ENCODE peak calls at places on chromosomes 13 and 19, in eight cellular contexts. I, N, B, J, F, P, Y and M are unnamed samples.

GRCh38 chr19:38263696-38264485 is 482 bp upstream of the SPINT2 start:
- DNase-seq in I (peak), N (peak), B (peak), J (no peak), F (no peak), P (peak), Y (no peak), M (peak)

GRCh38 chr19:46373573-46374359 is 26.9 kb downstream of the PPP5C start:
- DNase-seq in I (peak), N (peak), B (no peak), J (no peak), F (no peak), P (no peak), Y (peak), M (peak)

GRCh38 chr19:5355076-5355475 is 14.5 kb upstream of the PTPRS start:
- DNase-seq in I (no peak), N (no peak), B (no peak), J (no peak), F (no peak), P (no peak), Y (no peak), M (no peak)

GRCh38 chr13:75137911-75138571 is 343.9 kb downstream of the TBC1D4 start:
- DNase-seq in I (no peak), N (no peak), B (no peak), J (no peak), F (no peak), P (no peak), Y (no peak), M (no peak)

GRCh38 chr19:30968210-30968609 is 381.0 kb downstream of the TSHZ3 start:
- DNase-seq in I (peak), N (no peak), B (no peak), J (no peak), F (no peak), P (no peak), Y (no peak), M (no peak)

GRCh38 chr13:31201341-31202024 is 1.7 kb downstream of the B3GLCT start:
- DNase-seq in I (no peak), N (peak), B (no peak), J (no peak), F (no peak), P (no peak), Y (no peak), M (peak)

GRCh38 chr13:113143466-113144254 is 14.8 kb upstream of the PROZ start:
- DNase-seq in I (no peak), N (no peak), B (no peak), J (no peak), F (no peak), P (no peak), Y (no peak), M (no peak)

GRCh38 chr19:12112701-12113100 is 27.4 kb downstream of the ZNF20 start:
- DNase-seq in I (no peak), N (no peak), B (no peak), J (no peak), F (no peak), P (no peak), Y (no peak), M (no peak)

GRCh38 chr13:22938576-22938975 is 242.2 kb upstream of the SGCG start:
- DNase-seq in I (no peak), N (no peak), B (no peak), J (no peak), F (no peak), P (no peak), Y (no peak), M (no peak)

GRCh38 chr19:16877581-16877980 is 11.2 kb upstream of the F2RL3 start:
- DNase-seq in I (no peak), N (peak), B (no peak), J (no peak), F (no peak), P (no peak), Y (no peak), M (no peak)

GRCh38 chr13:99086149-99086868 is 108.4 kb upstream of the DOCK9 start:
- DNase-seq in I (peak), N (peak), B (peak), J (peak), F (no peak), P (no peak), Y (peak), M (peak)

GRCh38 chr19:35533822-35534521 is 716 bp downstream of the GAPDHS start:
- DNase-seq in I (no peak), N (no peak), B (no peak), J (no peak), F (no peak), P (no peak), Y (peak), M (peak)

GRCh38 chr19:55688422-55689218 is 13.6 kb downstream of the EPN1 start:
- DNase-seq in I (no peak), N (no peak), B (no peak), J (no peak), F (no peak), P (no peak), Y (no peak), M (no peak)

GRCh38 chr13:78129850-78130249 is 211.2 kb upstream of the EDNRB start:
- DNase-seq in I (no peak), N (no peak), B (no peak), J (no peak), F (no peak), P (no peak), Y (no peak), M (no peak)

GRCh38 chr13:38897521-38897920 is 93.1 kb downstream of the STOML3 start:
- DNase-seq in I (no peak), N (no peak), B (no peak), J (no peak), F (no peak), P (no peak), Y (no peak), M (no peak)

GRCh38 chr19:18029617-18030338 is 21.8 kb downstream of the ARRDC2 start:
- DNase-seq in I (peak), N (no peak), B (no peak), J (no peak), F (no peak), P (no peak), Y (no peak), M (peak)

GRCh38 chr13:48542581-48543341 is 9.9 kb upstream of the RCBTB2 start:
- DNase-seq in I (no peak), N (peak), B (no peak), J (peak), F (no peak), P (no peak), Y (peak), M (peak)

GRCh38 chr13:58085819-58086218 is 454.3 kb downstream of the PCDH17 start:
- DNase-seq in I (no peak), N (peak), B (no peak), J (no peak), F (no peak), P (no peak), Y (no peak), M (no peak)

GRCh38 chr19:34365463-34366401 is 736 bp downstream of the GPI start:
- DNase-seq in I (peak), N (peak), B (no peak), J (peak), F (no peak), P (no peak), Y (peak), M (peak)

GRCh38 chr19:48169585-48169973 is 565 bp downstream of the LIG1 start:
- DNase-seq in I (peak), N (peak), B (peak), J (peak), F (no peak), P (peak), Y (peak), M (peak)

GRCh38 chr19:8150998-8151397 is 1.6 kb upstream of the FBN3 start:
- DNase-seq in I (no peak), N (no peak), B (no peak), J (no peak), F (no peak), P (no peak), Y (no peak), M (no peak)

GRCh38 chr19:10223488-10224213 is 7.5 kb downstream of the S1PR2 start:
- DNase-seq in I (no peak), N (no peak), B (no peak), J (no peak), F (no peak), P (no peak), Y (no peak), M (no peak)

GRCh38 chr13:31896427-31896826 is 135.1 kb upstream of the FRY start:
- DNase-seq in I (no peak), N (peak), B (no peak), J (no peak), F (peak), P (no peak), Y (peak), M (peak)

GRCh38 chr19:8149261-8150094 is at the start of gene FBN3:
- DNase-seq in I (no peak), N (no peak), B (no peak), J (no peak), F (no peak), P (no peak), Y (no peak), M (no peak)